ENCODE peak calls at places on chromosomes 16 and 17, in nine cellular contexts. One of them, this sample, is unnamed.

GRCh38 chr17:37710344-37710886 is 34.4 kb downstream of the HNF1B start:
- DNase-seq in activated naive CD4-positive, alpha-beta T cell: no peak
- DNase-seq in activated T-helper 1 cell treated with anti-CD3 and anti-CD28 coated beads, Interleukin-2, amount 50 U/mL, for 16 hours: no peak
- DNase-seq in T-helper 2 cell: no peak
- DNase-seq in EL: peak
- DNase-seq in ascending aorta: no peak
- DNase-seq in T-cell: no peak
- DNase-seq in NCI-H510A: peak
- DNase-seq in C1 segment of cervical spinal cord: no peak
- DNase-seq in this sample: peak

GRCh38 chr16:30844671-30845449 is 49.0 kb downstream of the BCL7C start:
- DNase-seq in activated naive CD4-positive, alpha-beta T cell: peak
- DNase-seq in activated T-helper 1 cell treated with anti-CD3 and anti-CD28 coated beads, Interleukin-2, amount 50 U/mL, for 16 hours: peak
- DNase-seq in T-helper 2 cell: peak
- DNase-seq in EL: peak
- DNase-seq in ascending aorta: peak
- DNase-seq in T-cell: peak
- DNase-seq in NCI-H510A: peak
- DNase-seq in C1 segment of cervical spinal cord: peak
- DNase-seq in this sample: peak

GRCh38 chr16:66516172-66516807 is 33.6 kb downstream of the TK2 start:
- DNase-seq in activated naive CD4-positive, alpha-beta T cell: no peak
- DNase-seq in activated T-helper 1 cell treated with anti-CD3 and anti-CD28 coated beads, Interleukin-2, amount 50 U/mL, for 16 hours: no peak
- DNase-seq in T-helper 2 cell: no peak
- DNase-seq in EL: no peak
- DNase-seq in ascending aorta: no peak
- DNase-seq in T-cell: no peak
- DNase-seq in NCI-H510A: no peak
- DNase-seq in C1 segment of cervical spinal cord: no peak
- DNase-seq in this sample: no peak

GRCh38 chr16:71287903-71288302 is 1.3 kb downstream of the CMTR2 start:
- DNase-seq in activated naive CD4-positive, alpha-beta T cell: no peak
- DNase-seq in activated T-helper 1 cell treated with anti-CD3 and anti-CD28 coated beads, Interleukin-2, amount 50 U/mL, for 16 hours: no peak
- DNase-seq in T-helper 2 cell: no peak
- DNase-seq in EL: no peak
- DNase-seq in ascending aorta: no peak
- DNase-seq in T-cell: no peak
- DNase-seq in NCI-H510A: no peak
- DNase-seq in C1 segment of cervical spinal cord: no peak
- DNase-seq in this sample: no peak

GRCh38 chr17:45413498-45413923 is 19.2 kb downstream of the ARHGAP27 start:
- DNase-seq in activated naive CD4-positive, alpha-beta T cell: no peak
- DNase-seq in activated T-helper 1 cell treated with anti-CD3 and anti-CD28 coated beads, Interleukin-2, amount 50 U/mL, for 16 hours: no peak
- DNase-seq in T-helper 2 cell: no peak
- DNase-seq in EL: no peak
- DNase-seq in ascending aorta: no peak
- DNase-seq in T-cell: no peak
- DNase-seq in NCI-H510A: no peak
- DNase-seq in C1 segment of cervical spinal cord: no peak
- DNase-seq in this sample: no peak

GRCh38 chr16:31700530-31701388 is 172.8 kb upstream of the ZNF267 start:
- DNase-seq in activated naive CD4-positive, alpha-beta T cell: peak
- DNase-seq in activated T-helper 1 cell treated with anti-CD3 and anti-CD28 coated beads, Interleukin-2, amount 50 U/mL, for 16 hours: peak
- DNase-seq in T-helper 2 cell: peak
- DNase-seq in EL: peak
- DNase-seq in ascending aorta: peak
- DNase-seq in T-cell: peak
- DNase-seq in NCI-H510A: no peak
- DNase-seq in C1 segment of cervical spinal cord: peak
- DNase-seq in this sample: no peak

GRCh38 chr16:75099738-75100615 is 16.6 kb downstream of the LDHD start:
- DNase-seq in activated naive CD4-positive, alpha-beta T cell: peak
- DNase-seq in activated T-helper 1 cell treated with anti-CD3 and anti-CD28 coated beads, Interleukin-2, amount 50 U/mL, for 16 hours: no peak
- DNase-seq in T-helper 2 cell: no peak
- DNase-seq in EL: peak
- DNase-seq in ascending aorta: no peak
- DNase-seq in T-cell: no peak
- DNase-seq in NCI-H510A: peak
- DNase-seq in C1 segment of cervical spinal cord: no peak
- DNase-seq in this sample: peak

GRCh38 chr17:75102385-75102821 is 7.4 kb upstream of the ARMC7 start:
- DNase-seq in activated naive CD4-positive, alpha-beta T cell: no peak
- DNase-seq in activated T-helper 1 cell treated with anti-CD3 and anti-CD28 coated beads, Interleukin-2, amount 50 U/mL, for 16 hours: no peak
- DNase-seq in T-helper 2 cell: no peak
- DNase-seq in EL: no peak
- DNase-seq in ascending aorta: no peak
- DNase-seq in T-cell: no peak
- DNase-seq in NCI-H510A: no peak
- DNase-seq in C1 segment of cervical spinal cord: no peak
- DNase-seq in this sample: no peak

GRCh38 chr17:55336426-55336825 is 71.7 kb downstream of the HLF start:
- DNase-seq in activated naive CD4-positive, alpha-beta T cell: no peak
- DNase-seq in activated T-helper 1 cell treated with anti-CD3 and anti-CD28 coated beads, Interleukin-2, amount 50 U/mL, for 16 hours: no peak
- DNase-seq in T-helper 2 cell: no peak
- DNase-seq in EL: no peak
- DNase-seq in ascending aorta: no peak
- DNase-seq in T-cell: no peak
- DNase-seq in NCI-H510A: no peak
- DNase-seq in C1 segment of cervical spinal cord: no peak
- DNase-seq in this sample: no peak